ENCODE peak calls at places on chromosomes 3 and 15, in six cellular contexts. O, Q, J, V, T and F are unnamed samples.

GRCh38 chr3:169387751-169388696 is 275.5 kb downstream of the MECOM start:
- DNase-seq in O (no peak), Q (no peak), J (peak; percentile 77), V (peak; percentile 64), T (peak; percentile 6), F (peak; percentile 79)

GRCh38 chr15:76566276-76566675 is 229.7 kb downstream of the ISL2 start:
- DNase-seq in O (no peak), Q (no peak), J (no peak), V (no peak), T (no peak), F (no peak)

GRCh38 chr3:149792485-149793270 is at the start of gene ANKUB1:
- DNase-seq in O (no peak), Q (no peak), J (no peak), V (no peak), T (no peak), F (no peak)

GRCh38 chr15:34847598-34847997 is 52.2 kb upstream of the ACTC1 start:
- DNase-seq in O (no peak), Q (no peak), J (no peak), V (no peak), T (no peak), F (no peak)

GRCh38 chr3:156455839-156456238 is 99.1 kb downstream of the SSR3 start:
- DNase-seq in O (no peak), Q (no peak), J (no peak), V (no peak), T (no peak), F (no peak)

GRCh38 chr3:113736548-113737089 is 9.4 kb downstream of the NAA50 start:
- DNase-seq in O (peak; percentile 26), Q (peak; percentile 8), J (no peak), V (no peak), T (peak; percentile 15), F (no peak)

GRCh38 chr3:19945405-19946290 is 1.2 kb upstream of the RAB5A start:
- DNase-seq in O (peak; percentile 26), Q (peak; percentile 10), J (no peak), V (peak; percentile 24), T (no peak), F (no peak)

GRCh38 chr3:197302696-197303341 is 4.4 kb upstream of the DLG1 start:
- DNase-seq in O (no peak), Q (no peak), J (no peak), V (no peak), T (no peak), F (no peak)

GRCh38 chr3:171049831-171050444 is 23.4 kb upstream of the SLC2A2 start:
- DNase-seq in O (no peak), Q (peak; percentile 67), J (no peak), V (no peak), T (peak; percentile 67), F (no peak)

GRCh38 chr3:45528429-45528828 is 66.1 kb upstream of the LIMD1 start:
- DNase-seq in O (no peak), Q (peak; percentile 50), J (no peak), V (no peak), T (no peak), F (no peak)

GRCh38 chr3:129228891-129229585 is 20.4 kb upstream of the COPG1 start:
- DNase-seq in O (no peak), Q (no peak), J (no peak), V (no peak), T (peak; percentile 39), F (no peak)

GRCh38 chr3:125234831-125235230 is 22.3 kb upstream of the SLC12A8 start:
- DNase-seq in O (no peak), Q (no peak), J (no peak), V (no peak), T (no peak), F (no peak)

GRCh38 chr15:37973856-37974255 is 39.4 kb downstream of the TMCO5A start:
- DNase-seq in O (no peak), Q (no peak), J (no peak), V (no peak), T (no peak), F (no peak)

GRCh38 chr3:50428007-50428633 is 68.8 kb upstream of the TMEM115 start:
- DNase-seq in O (no peak), Q (peak; percentile 19), J (no peak), V (no peak), T (no peak), F (no peak)

GRCh38 chr3:69199942-69200341 is 77.5 kb upstream of the LMOD3 start:
- DNase-seq in O (no peak), Q (no peak), J (no peak), V (no peak), T (no peak), F (no peak)

GRCh38 chr3:64329037-64329436 is 103.8 kb upstream of the PRICKLE2 start:
- DNase-seq in O (no peak), Q (no peak), J (no peak), V (no peak), T (no peak), F (no peak)

GRCh38 chr15:68307131-68307928 is 29.8 kb downstream of the FEM1B start:
- DNase-seq in O (peak; percentile 15), Q (no peak), J (no peak), V (peak; percentile 16), T (no peak), F (no peak)

GRCh38 chr3:162971715-162972114 is 1475.1 kb downstream of the OTOL1 start:
- DNase-seq in O (no peak), Q (no peak), J (no peak), V (no peak), T (no peak), F (no peak)

GRCh38 chr3:7789324-7789723 is 712.3 kb upstream of the LMCD1 start:
- DNase-seq in O (no peak), Q (no peak), J (no peak), V (no peak), T (no peak), F (no peak)

GRCh38 chr3:7793786-7794185 is 707.8 kb upstream of the LMCD1 start:
- DNase-seq in O (no peak), Q (no peak), J (no peak), V (no peak), T (no peak), F (no peak)

GRCh38 chr3:7788881-7789280 is 712.7 kb upstream of the LMCD1 start:
- DNase-seq in O (no peak), Q (no peak), J (no peak), V (no peak), T (no peak), F (no peak)

GRCh38 chr3:7787871-7788828 is 713.5 kb upstream of the LMCD1 start:
- DNase-seq in O (no peak), Q (no peak), J (no peak), V (no peak), T (no peak), F (no peak)
- TF ChIP-seq CTCF in O (no peak), Q (no peak), J (peak; percentile 33), V (no peak), T (no peak), F (no peak)

GRCh38 chr15:80185152-80185551 is 32.4 kb downstream of the FAH start:
- DNase-seq in O (no peak), Q (no peak), J (no peak), V (no peak), T (no peak), F (no peak)

GRCh38 chr15:80183291-80183690 is 30.5 kb downstream of the FAH start:
- DNase-seq in O (no peak), Q (no peak), J (no peak), V (no peak), T (no peak), F (no peak)

GRCh38 chr15:80182611-80183210 is 29.9 kb downstream of the FAH start:
- DNase-seq in O (no peak), Q (no peak), J (no peak), V (no peak), T (no peak), F (no peak)

GRCh38 chr15:80186066-80186465 is 33.3 kb downstream of the FAH start:
- DNase-seq in O (no peak), Q (no peak), J (no peak), V (no peak), T (no peak), F (no peak)

DNA sequence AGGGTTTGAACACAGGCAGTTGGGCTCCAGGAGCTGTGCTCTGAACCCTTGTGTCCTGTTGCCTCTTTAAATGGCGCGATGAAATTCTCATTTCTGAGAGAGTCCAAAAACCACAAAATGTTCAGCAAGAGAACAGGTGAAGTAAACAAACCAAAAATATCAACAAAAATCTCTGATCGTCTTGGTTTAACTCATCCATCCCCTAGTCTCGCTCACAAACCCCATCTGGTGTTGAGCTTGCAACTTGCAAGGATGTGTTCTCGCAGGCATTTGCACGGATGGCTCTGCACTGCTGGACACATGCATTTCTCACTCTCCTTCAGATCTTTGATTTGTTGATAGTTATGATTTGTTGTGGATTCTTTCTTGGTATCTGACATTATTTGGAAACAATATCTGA is 31.1 kb downstream of the FAH start:
- DNase-seq in O (no peak), Q (no peak), J (no peak), V (no peak), T (peak; percentile 31), F (no peak)
- TF ChIP-seq CTCF in O (no peak), Q (no peak), J (no peak), V (no peak), T (no peak), F (no peak)

DNA sequence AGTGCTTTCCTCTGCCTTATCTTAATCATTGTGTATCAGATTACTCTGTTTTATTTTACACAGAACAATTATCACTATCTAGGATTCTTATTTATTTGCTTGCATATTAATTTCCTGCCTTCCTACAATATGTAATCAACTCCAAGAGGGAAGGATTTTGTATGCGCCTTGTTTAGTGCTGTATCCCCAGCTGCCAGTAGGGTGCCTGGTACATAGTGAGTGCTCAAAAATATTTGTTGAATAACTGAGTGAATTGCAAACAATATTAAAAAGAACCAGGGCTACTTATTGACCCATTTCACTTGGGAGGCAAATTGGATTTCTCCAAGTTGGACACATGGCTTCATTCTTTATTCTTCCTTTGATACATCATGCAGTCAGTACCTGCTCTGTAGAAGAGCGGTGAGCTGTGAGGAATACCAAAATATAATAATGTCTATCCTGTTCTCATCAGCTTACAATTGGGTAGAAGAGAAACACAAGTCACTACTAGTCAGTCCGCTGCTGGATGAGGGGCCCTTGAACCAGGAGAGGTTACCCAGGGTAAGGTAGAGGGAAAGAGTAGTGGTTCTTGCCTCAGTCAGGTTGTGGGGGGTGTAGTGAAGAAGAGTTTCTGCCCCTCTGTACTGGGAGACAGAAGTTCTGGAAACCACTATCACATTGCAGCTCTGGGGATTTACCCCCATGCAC is 233.9 kb upstream of the ZBTB20 start:
- DNase-seq in O (no peak), Q (no peak), J (no peak), V (no peak), T (no peak), F (no peak)
- TF ChIP-seq CTCF in O (no peak), Q (no peak), J (no peak), V (no peak), T (peak; percentile 29), F (no peak)

GRCh38 chr3:31561891-31562290 is 29.2 kb downstream of the STT3B start:
- DNase-seq in O (no peak), Q (no peak), J (peak; percentile 54), V (no peak), T (no peak), F (no peak)
- TF ChIP-seq CTCF in O (no peak), Q (no peak), J (no peak), V (no peak), T (no peak), F (no peak)

DNA sequence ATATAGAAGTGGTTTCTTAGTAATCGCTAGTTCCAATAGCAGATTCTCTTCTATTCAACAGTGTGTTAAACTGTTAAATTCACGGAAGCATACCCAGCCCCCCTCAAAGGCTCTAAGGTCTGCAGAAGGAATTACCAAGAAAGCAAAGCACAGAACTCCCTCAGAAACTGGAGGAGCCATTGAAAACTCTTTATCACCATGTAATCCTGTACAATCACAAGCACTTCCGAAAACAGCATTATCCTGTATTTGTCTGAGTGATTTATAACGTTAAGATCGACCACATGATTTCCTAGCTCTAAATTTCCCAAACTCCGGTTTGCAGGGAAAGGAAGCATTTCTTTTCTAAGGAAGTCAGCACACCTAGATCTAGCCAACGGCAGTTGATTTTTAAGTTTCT is 20.0 kb downstream of the MYO1E start:
- DNase-seq in O (no peak), Q (no peak), J (no peak), V (no peak), T (no peak), F (no peak)
- TF ChIP-seq CTCF in O (no peak), Q (no peak), J (no peak), V (no peak), T (no peak), F (no peak)